ENCODE peak calls at places on chromosomes 4 and X, in seven cellular contexts. K, N, J, V, T, H and C are unnamed samples.

GRCh38 chr4:102324725-102325124 is 20.6 kb downstream of the SLC39A8 start:
- DNase-seq in H (no peak), V (no peak), T (no peak), K (no peak), N (no peak), J (no peak), C (no peak)

GRCh38 chr4:2793920-2794706 is 1.2 kb downstream of the SH3BP2 start:
- DNase-seq in N (no peak), H (no peak), J (no peak), T (peak), K (peak), V (no peak), C (no peak)

GRCh38 chr4:175637762-175638161 is 174.3 kb downstream of the GPM6A start:
- DNase-seq in K (no peak), J (peak), T (no peak), H (no peak), N (no peak), V (no peak), C (no peak)

GRCh38 chrX:83305381-83305780 is 202.7 kb upstream of the POU3F4 start:
- DNase-seq in N (no peak), K (no peak), V (no peak), H (no peak), T (no peak), J (no peak), C (no peak)

GRCh38 chr4:26854701-26855100 is 5.9 kb upstream of the STIM2 start:
- DNase-seq in J (no peak), T (no peak), K (no peak), V (no peak), N (no peak), H (no peak), C (no peak)

GRCh38 chrX:19625612-19626011 is 110.3 kb upstream of the MAP3K15 start:
- DNase-seq in J (no peak), H (no peak), N (no peak), T (no peak), K (no peak), V (peak), C (no peak)

GRCh38 chr4:82123934-82124333 is 249.9 kb downstream of the HNRNPD start:
- DNase-seq in N (peak), T (no peak), J (no peak), H (peak), V (no peak), K (no peak), C (no peak)

GRCh38 chr4:185435466-185435865 is 9.7 kb upstream of the UFSP2 start:
- DNase-seq in J (no peak), H (no peak), V (no peak), T (no peak), N (no peak), K (no peak), C (no peak)

GRCh38 chrX:37462346-37462745 is 109.1 kb upstream of the LANCL3 start:
- DNase-seq in J (no peak), K (no peak), H (no peak), T (no peak), V (no peak), N (peak), C (no peak)

GRCh38 chr4:17788956-17789355 is 7.5 kb upstream of the FAM184B start:
- DNase-seq in T (no peak), V (peak), J (no peak), N (no peak), H (no peak), K (no peak), C (no peak)

GRCh38 chrX:150854856-150855255 is 43.6 kb downstream of the CD99L2 start:
- DNase-seq in N (no peak), J (peak), H (peak), K (no peak), V (no peak), T (no peak), C (no peak)

GRCh38 chrX:71909956-71910355 is 689 bp upstream of the NHSL2 start:
- DNase-seq in H (no peak), K (no peak), J (no peak), T (peak), N (peak), V (no peak), C (no peak)

GRCh38 chr4:38230121-38230728 is 270.0 kb downstream of the PTTG2 start:
- DNase-seq in V (peak), T (peak), J (no peak), K (no peak), H (no peak), N (no peak), C (peak)

GRCh38 chr4:173448103-173448502 is 49.2 kb upstream of the SCRG1 start:
- DNase-seq in N (no peak), V (no peak), H (no peak), J (no peak), K (peak), T (no peak), C (no peak)

GRCh38 chrX:119541188-119541587 is 24.0 kb downstream of the STEEP1 start:
- DNase-seq in K (no peak), H (no peak), N (peak), V (peak), J (no peak), T (no peak), C (no peak)

GRCh38 chrX:86051741-86052140 is 4.4 kb upstream of the CHM start:
- DNase-seq in N (no peak), T (no peak), K (no peak), V (no peak), H (no peak), J (no peak), C (no peak)

GRCh38 chrX:11137543-11138139 is 26.5 kb downstream of the HCCS start:
- DNase-seq in V (peak), T (peak), H (peak), J (peak), K (peak), N (peak), C (peak)

GRCh38 chr4:156898373-156899117 is 73.1 kb downstream of the PDGFC start:
- DNase-seq in V (peak), H (no peak), N (no peak), T (no peak), J (no peak), K (no peak), C (no peak)

GRCh38 chr4:188198980-188199792 is 59.9 kb downstream of the TRIML1 start:
- DNase-seq in J (no peak), K (no peak), N (no peak), V (no peak), T (no peak), H (no peak), C (no peak)

GRCh38 chr4:163663454-163664225 is 169.2 kb downstream of the TMA16 start:
- DNase-seq in H (peak), T (no peak), J (peak), K (no peak), V (no peak), N (no peak), C (no peak)

GRCh38 chr4:26077840-26078239 is 163.8 kb downstream of the SMIM20 start:
- DNase-seq in T (no peak), N (no peak), H (no peak), V (no peak), J (no peak), K (no peak), C (no peak)

GRCh38 chrX:27842867-27843266 is 35.1 kb downstream of the MAGEB10 start:
- DNase-seq in T (no peak), N (no peak), K (no peak), J (no peak), V (no peak), H (no peak), C (no peak)

GRCh38 chrX:48676106-48676892 is 7.3 kb upstream of the WAS start:
- DNase-seq in H (peak), N (peak), J (peak), K (peak), T (peak), V (peak), C (peak)

GRCh38 chrX:4550018-4550417 is 836.6 kb upstream of the PRKX start:
- DNase-seq in K (peak), H (peak), N (peak), J (no peak), V (peak), T (peak), C (no peak)

GRCh38 chrX:149013081-149013480 is 492.0 kb downstream of the IDS start:
- DNase-seq in J (no peak), T (no peak), H (no peak), K (no peak), N (no peak), V (no peak), C (no peak)

GRCh38 chr4:76147454-76148141 is 599 bp downstream of the NUP54 start:
- DNase-seq in J (peak), H (peak), V (peak), K (peak), T (peak), N (peak), C (peak)

GRCh38 chrX:12372111-12372510 is 233.8 kb downstream of the FRMPD4 start:
- DNase-seq in T (no peak), V (peak), K (no peak), N (peak), J (no peak), H (no peak), C (no peak)

GRCh38 chrX:110081740-110082139 is 78.8 kb downstream of the TMEM164 start:
- DNase-seq in H (no peak), V (peak), K (no peak), T (no peak), J (no peak), N (no peak), C (no peak)

GRCh38 chr4:5770051-5770450 is 59.0 kb downstream of the EVC start:
- DNase-seq in T (no peak), N (no peak), H (no peak), K (no peak), V (no peak), J (no peak), C (no peak)

GRCh38 chrX:153750126-153750774 is 13.8 kb upstream of the PLXNB3 start:
- DNase-seq in V (no peak), K (no peak), H (no peak), N (no peak), J (no peak), T (no peak), C (no peak)

GRCh38 chr4:53997901-53998300 is 66.5 kb downstream of the CHIC2 start:
- DNase-seq in T (no peak), V (no peak), H (no peak), N (no peak), J (no peak), K (no peak), C (no peak)

GRCh38 chr4:125658773-125659172 is 344.0 kb downstream of the FAT4 start:
- DNase-seq in N (no peak), V (no peak), J (no peak), K (no peak), T (no peak), H (no peak), C (no peak)

DNA sequence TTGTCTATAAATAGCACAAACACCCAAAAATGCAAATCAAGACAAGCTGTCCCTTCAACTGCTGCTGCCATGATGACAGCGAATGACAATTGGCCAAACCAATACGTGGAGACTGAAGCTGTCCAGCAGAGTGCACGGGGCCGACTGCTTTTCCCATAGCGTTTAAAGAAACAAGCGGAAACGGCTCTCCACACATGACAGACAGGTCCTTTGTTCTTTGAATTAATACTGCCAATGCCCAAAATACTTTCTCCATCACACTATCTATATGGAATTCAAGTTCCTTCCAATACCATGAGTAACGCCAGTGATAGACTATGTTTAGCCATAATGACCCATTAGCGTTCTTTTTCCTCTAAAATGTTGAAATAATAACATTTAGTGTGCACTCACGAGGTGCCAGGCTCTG is 35.5 kb downstream of the AFAP1 start:
- DNase-seq in T (no peak), N (no peak), J (no peak), K (no peak), V (no peak), H (no peak), C (no peak)
- H3K4me2 ChIP-seq in T (no peak), N (peak), J (no peak), K (peak), V (no peak), H (no peak), C (no peak)

GRCh38 chrX:142999209-142999720 is 26.5 kb upstream of the SPANXN4 start:
- DNase-seq in N (no peak), K (no peak), T (peak), V (peak), H (no peak), J (no peak), C (no peak)
- TF ChIP-seq EZH2phosphoT487 in N (no peak), K (no peak), T (no peak), V (no peak), H (no peak), J (no peak), C (no peak)

DNA sequence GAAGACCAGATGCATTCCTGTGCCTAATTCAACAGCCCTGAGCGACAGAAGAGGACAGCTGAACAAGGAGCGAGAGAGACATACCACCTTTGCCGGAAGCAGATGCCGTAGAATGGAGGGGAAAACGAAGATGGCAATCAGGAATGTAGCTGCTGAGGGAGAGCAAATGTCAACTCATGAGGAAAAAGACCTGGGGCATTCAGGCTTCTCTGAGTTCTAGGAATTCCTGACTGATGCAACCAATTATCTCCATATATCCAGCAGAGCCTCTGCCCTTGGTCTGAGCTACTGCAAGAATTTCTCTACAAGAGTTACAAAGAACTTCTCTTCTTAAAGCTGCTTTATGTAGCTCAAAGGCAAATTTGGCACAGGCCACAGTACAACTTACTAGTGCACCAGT is 40.5 kb upstream of the INPP4B start:
- DNase-seq in J (no peak), V (no peak), N (peak), T (no peak), H (no peak), K (no peak), C (no peak)
- H3K4me2 ChIP-seq in J (no peak), V (no peak), N (no peak), T (no peak), H (no peak), K (no peak), C (no peak)

DNA sequence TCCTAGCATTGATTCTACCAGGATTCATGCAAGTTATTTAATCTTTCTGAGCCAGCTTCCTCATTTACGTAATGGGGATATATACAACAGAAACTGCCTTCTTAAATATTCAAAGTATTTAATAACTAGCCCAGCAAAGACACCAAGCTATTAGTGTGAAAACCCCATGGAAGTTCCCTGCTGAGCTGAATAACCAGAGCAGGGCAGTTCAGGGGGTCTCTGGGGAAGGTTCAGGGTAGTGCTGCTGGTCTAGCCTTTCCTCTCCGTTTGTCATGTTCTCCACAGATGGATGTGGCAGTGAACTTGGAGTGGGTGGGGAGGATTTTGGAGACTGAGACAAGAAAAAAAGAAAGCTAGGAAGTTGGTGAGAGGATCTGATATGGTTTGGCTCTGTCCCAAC is 240.8 kb upstream of the TAPT1 start:
- DNase-seq in N (no peak), T (no peak), J (no peak), K (no peak), V (no peak), H (no peak), C (no peak)
- TF ChIP-seq EZH2phosphoT487 in N (no peak), T (no peak), J (no peak), K (no peak), V (no peak), H (no peak), C (no peak)

GRCh38 chrX:39750246-39750790 is 347.4 kb downstream of the BCOR start:
- DNase-seq in V (no peak), H (no peak), J (no peak), N (no peak), T (no peak), K (no peak), C (no peak)

GRCh38 chrX:39749728-39750127 is 348.0 kb downstream of the BCOR start:
- DNase-seq in V (no peak), T (no peak), K (no peak), N (peak), H (no peak), J (no peak), C (no peak)

GRCh38 chrX:39752820-39753219 is 344.9 kb downstream of the BCOR start:
- DNase-seq in J (no peak), H (no peak), T (peak), N (no peak), V (peak), K (no peak), C (no peak)

GRCh38 chrX:39749135-39749534 is 348.6 kb downstream of the BCOR start:
- DNase-seq in H (no peak), T (no peak), J (no peak), V (no peak), N (no peak), K (no peak), C (no peak)

GRCh38 chrX:39750798-39751197 is 347.0 kb downstream of the BCOR start:
- DNase-seq in N (no peak), J (no peak), K (no peak), T (no peak), H (no peak), V (no peak), C (no peak)
- H3K4me2 ChIP-seq in N (no peak), J (no peak), K (no peak), T (no peak), H (no peak), V (no peak), C (no peak)

GRCh38 chr4:10333942-10334341 is 123.3 kb downstream of the ZNF518B start:
- DNase-seq in N (peak), V (no peak), J (no peak), T (peak), K (no peak), H (no peak), C (no peak)

GRCh38 chr4:10334506-10335028 is 122.7 kb downstream of the ZNF518B start:
- DNase-seq in T (no peak), N (no peak), J (no peak), H (no peak), K (no peak), V (no peak), C (no peak)

GRCh38 chr4:10335050-10335449 is 122.2 kb downstream of the ZNF518B start:
- DNase-seq in T (no peak), J (no peak), H (no peak), N (no peak), K (no peak), V (no peak), C (no peak)

DNA sequence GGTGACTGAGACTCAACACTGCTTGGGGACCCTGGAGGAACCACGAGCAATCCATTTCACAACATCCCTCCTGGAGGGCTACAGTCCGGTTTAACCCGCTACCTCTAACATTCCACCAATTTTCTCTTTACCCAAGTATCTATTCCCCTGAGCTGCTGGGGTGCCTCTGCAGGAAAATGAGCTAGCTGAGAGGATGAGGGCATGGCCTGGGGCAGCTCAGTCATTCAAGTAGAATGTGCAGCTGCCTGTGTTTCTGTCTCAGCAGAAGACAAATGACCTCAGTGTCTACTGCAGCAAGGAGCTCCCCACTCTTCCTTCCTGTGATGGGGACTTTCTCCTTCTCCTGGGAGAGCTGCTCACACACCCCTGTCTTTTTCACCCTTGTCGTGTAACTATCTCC is 120.8 kb downstream of the ZNF518B start:
- DNase-seq in N (no peak), V (no peak), J (no peak), K (no peak), T (no peak), H (no peak), C (no peak)
- TF ChIP-seq EZH2phosphoT487 in N (no peak), V (no peak), J (no peak), K (no peak), T (no peak), H (no peak), C (no peak)

GRCh38 chr4:176778491-176778890 is 14.2 kb downstream of the VEGFC start:
- DNase-seq in T (no peak), N (no peak), J (no peak), V (peak), H (no peak), K (no peak), C (no peak)
- H3K4me2 ChIP-seq in T (no peak), N (no peak), J (no peak), V (peak), H (no peak), K (peak), C (no peak)

GRCh38 chr4:100841911-100842310 is 324.1 kb upstream of the EMCN start:
- DNase-seq in K (no peak), J (no peak), N (no peak), H (no peak), T (no peak), V (no peak), C (no peak)
- TF ChIP-seq EZH2phosphoT487 in K (no peak), J (no peak), N (no peak), H (no peak), T (no peak), V (no peak), C (no peak)